ENCODE peak calls at places on chromosomes 2 and 18, in five cellular contexts. A is stomach, X is Panc1, F is spleen, S is HCT116. U is an unnamed sample.

GRCh38 chr2:44894058-44894457 is 47.4 kb upstream of the SIX3 start:
- DNase-seq in A (no peak), X (no peak), F (no peak), S (no peak), U (no peak)

GRCh38 chr2:233480490-233481202 is 85.9 kb downstream of the USP40 start:
- DNase-seq in A (peak; percentile 94), X (no peak), F (peak; percentile 75), S (no peak), U (no peak)

GRCh38 chr18:23629444-23629946 is 33.2 kb downstream of the ANKRD29 start:
- DNase-seq in A (peak; percentile 62), X (no peak), F (no peak), S (no peak), U (no peak)

GRCh38 chr2:134917219-134917957 is 1.2 kb upstream of the CCNT2 start:
- DNase-seq in A (no peak), X (no peak), F (peak; percentile 80), S (no peak), U (no peak)

GRCh38 chr2:769771-770170 is 92.6 kb upstream of the TMEM18 start:
- DNase-seq in A (no peak), X (no peak), F (no peak), S (no peak), U (no peak)

GRCh38 chr2:47069628-47070154 is 85.4 kb downstream of the STPG4 start:
- DNase-seq in A (peak; percentile 67), X (no peak), F (no peak), S (peak; percentile 82), U (no peak)

GRCh38 chr2:182618672-182619079 is 97.4 kb upstream of the DNAJC10 start:
- DNase-seq in A (no peak), X (no peak), F (no peak), S (no peak), U (no peak)

GRCh38 chr18:31176531-31176930 is 13.9 kb upstream of the DSC1 start:
- DNase-seq in A (no peak), X (no peak), F (no peak), S (no peak), U (no peak)

GRCh38 chr18:25230658-25231326 is 121.2 kb downstream of the ZNF521 start:
- DNase-seq in A (peak; percentile 60), X (no peak), F (peak; percentile 78), S (no peak), U (no peak)

GRCh38 chr2:49288902-49289680 is 134.8 kb upstream of the FSHR start:
- DNase-seq in A (no peak), X (no peak), F (no peak), S (no peak), U (no peak)

GRCh38 chr2:23480991-23481797 is 96.2 kb downstream of the KLHL29 start:
- DNase-seq in A (no peak), X (peak; percentile 63), F (no peak), S (peak; percentile 42), U (no peak)

GRCh38 chr18:61435064-61435652 is 101.9 kb downstream of the CDH20 start:
- DNase-seq in A (no peak), X (no peak), F (no peak), S (peak; percentile 22), U (no peak)

GRCh38 chr2:215028231-215028630 is 110.2 kb downstream of the ABCA12 start:
- DNase-seq in A (no peak), X (no peak), F (no peak), S (no peak), U (no peak)

GRCh38 chr2:64143154-64144056 is 815 bp downstream of the PELI1 start:
- DNase-seq in A (no peak), X (no peak), F (no peak), S (no peak), U (no peak)

GRCh38 chr2:146532748-146533147 is 1312.1 kb upstream of the ACVR2A start:
- DNase-seq in A (no peak), X (no peak), F (no peak), S (no peak), U (no peak)

GRCh38 chr2:12169721-12170120 is 423.3 kb downstream of the LPIN1 start:
- DNase-seq in A (no peak), X (no peak), F (no peak), S (no peak), U (no peak)

GRCh38 chr2:68971591-68972231 is 2.7 kb upstream of the GKN1 start:
- DNase-seq in A (peak; percentile 70), X (no peak), F (no peak), S (no peak), U (no peak)

GRCh38 chr2:216107760-216108159 is 1.4 kb upstream of the XRCC5 start:
- DNase-seq in A (no peak), X (no peak), F (no peak), S (no peak), U (no peak)

GRCh38 chr2:216108967-216109921 is at the start of gene XRCC5:
- DNase-seq in A (peak; percentile 99), X (peak; percentile 84), F (peak; percentile 98), S (peak; percentile 92), U (peak; percentile 88)

GRCh38 chr2:216108310-216108966 is 710 bp upstream of the XRCC5 start:
- DNase-seq in A (no peak), X (no peak), F (no peak), S (no peak), U (no peak)

GRCh38 chr2:216104691-216105090 is 4.5 kb upstream of the XRCC5 start:
- DNase-seq in A (no peak), X (no peak), F (no peak), S (no peak), U (no peak)

GRCh38 chr2:216107320-216107719 is 1.8 kb upstream of the XRCC5 start:
- DNase-seq in A (no peak), X (no peak), F (no peak), S (no peak), U (no peak)
- H3K4me3 ChIP-seq in A (no peak overlapping the region), X (no peak overlapping the region), F (no peak overlapping the region), S (no peak overlapping the region), U (no peak overlapping the region)

GRCh38 chr2:127175821-127176354 is 44.2 kb downstream of the CYP27C1 start:
- DNase-seq in A (peak; percentile 24), X (no peak), F (peak; percentile 47), S (no peak), U (no peak)
- TF ChIP-seq POLR2AphosphoS5 in A (no peak), X (no peak), F (no peak), S (no peak), U (no peak)

GRCh38 chr2:2898744-2899143 is 478.9 kb downstream of the EIPR1 start:
- DNase-seq in A (no peak), X (no peak), F (no peak), S (no peak), U (no peak)
- H3K4me3 ChIP-seq in A (no peak overlapping the region), X (no peak overlapping the region), F (no peak overlapping the region), S (no peak overlapping the region), U (no peak overlapping the region)

DNA sequence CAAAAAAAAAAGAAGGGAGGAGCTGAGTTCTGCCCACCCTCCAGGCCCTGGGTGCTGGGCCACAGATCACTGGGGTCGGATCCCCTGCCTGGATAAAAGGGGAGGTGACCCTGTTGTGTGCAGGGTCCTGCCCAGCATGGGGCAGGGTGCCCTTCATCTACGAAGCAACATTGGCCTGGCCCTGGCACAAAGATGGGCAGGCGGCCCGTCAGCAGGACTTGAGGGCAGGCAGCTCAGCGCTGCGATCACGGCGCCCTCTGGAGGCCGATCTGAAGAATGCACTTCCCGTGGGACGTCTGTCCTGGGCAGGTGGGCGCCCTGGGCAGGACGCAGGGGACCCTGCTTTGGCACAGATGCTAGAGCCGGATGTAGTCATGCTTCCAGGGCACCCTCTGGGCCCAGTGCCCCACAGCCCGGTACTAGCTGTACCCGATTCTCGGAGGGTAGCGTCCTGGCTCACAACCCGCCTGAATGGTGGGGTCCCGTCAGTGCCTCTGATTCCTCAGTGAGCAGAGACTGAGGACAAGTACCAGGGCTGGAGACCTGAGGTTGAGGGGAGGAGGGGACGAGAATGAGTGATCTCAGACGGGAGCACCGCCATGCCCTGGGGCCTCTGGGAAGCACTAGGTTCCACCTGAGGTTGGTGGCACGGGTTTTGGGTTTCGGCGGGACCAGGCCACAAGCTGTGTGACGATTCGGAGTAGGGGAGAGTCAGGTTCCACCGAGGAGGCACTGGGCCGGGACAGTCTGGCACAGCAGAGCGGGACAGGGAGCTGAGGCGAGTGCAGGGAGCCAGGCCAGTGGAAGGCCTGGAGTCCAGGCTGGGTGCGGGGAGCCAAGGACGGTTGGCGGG is 18.0 kb downstream of the ARID5A start:
- DNase-seq in A (peak; percentile 76), X (no peak), F (peak; percentile 94), S (peak; percentile 26), U (no peak)
- TF ChIP-seq POLR2AphosphoS5 in A (peak; percentile 21), X (no peak), F (peak; percentile 90), S (no peak), U (no peak)